ENCODE peak calls at places on chromosomes 12 and 14, in seven cellular contexts. I, L, N, D, E, S and J are unnamed samples.

GRCh38 chr12:46661161-46661845 is 164.5 kb downstream of the SLC38A4 start:
- DNase-seq in I (no peak), L (peak; percentile 95), N (no peak), D (no peak), E (peak; percentile 40), S (peak; percentile 94), J (peak; percentile 93)

GRCh38 chr12:89709994-89710872 is 1.6 kb upstream of the ATP2B1 start:
- DNase-seq in I (peak; percentile 64), L (peak; percentile 54), N (no peak), D (peak; percentile 74), E (no peak), S (no peak), J (no peak)

GRCh38 chr12:52204931-52205505 is 13.2 kb upstream of the KRT80 start:
- DNase-seq in I (no peak), L (no peak), N (no peak), D (no peak), E (no peak), S (no peak), J (no peak)

GRCh38 chr12:53057816-53058500 is 8.1 kb downstream of the TNS2 start:
- DNase-seq in I (no peak), L (no peak), N (no peak), D (no peak), E (no peak), S (no peak), J (no peak)

GRCh38 chr12:104276192-104277131 is 27.1 kb upstream of the EID3 start:
- DNase-seq in I (no peak), L (no peak), N (no peak), D (no peak), E (no peak), S (no peak), J (no peak)

GRCh38 chr14:65101631-65102440 is 481 bp downstream of the MAX start:
- DNase-seq in I (no peak), L (no peak), N (no peak), D (peak; percentile 39), E (peak; percentile 24), S (peak; percentile 32), J (peak; percentile 31)

GRCh38 chr12:50568338-50569155 is 63.8 kb downstream of the DIP2B start:
- DNase-seq in I (no peak), L (peak; percentile 39), N (no peak), D (no peak), E (no peak), S (peak; percentile 53), J (no peak)

GRCh38 chr12:132014915-132015280 is 65.2 kb downstream of the EP400 start:
- DNase-seq in I (no peak), L (no peak), N (no peak), D (no peak), E (no peak), S (no peak), J (no peak)

GRCh38 chr12:16389594-16389993 is 42.1 kb downstream of the MGST1 start:
- DNase-seq in I (no peak), L (peak; percentile 88), N (no peak), D (no peak), E (no peak), S (peak; percentile 85), J (no peak)

GRCh38 chr12:64256166-64256800 is 34.2 kb upstream of the KICS2 start:
- DNase-seq in I (no peak), L (peak; percentile 67), N (no peak), D (no peak), E (peak; percentile 44), S (peak; percentile 67), J (peak; percentile 57)

GRCh38 chr12:28222081-28222700 is 31.9 kb downstream of the CCDC91 start:
- DNase-seq in I (no peak), L (no peak), N (no peak), D (no peak), E (no peak), S (no peak), J (no peak)

GRCh38 chr12:68260153-68260552 is 6.7 kb upstream of the IL22 start:
- DNase-seq in I (no peak), L (no peak), N (no peak), D (no peak), E (no peak), S (no peak), J (no peak)

GRCh38 chr12:69397978-69398377 is 38.4 kb downstream of the YEATS4 start:
- DNase-seq in I (no peak), L (peak; percentile 62), N (no peak), D (no peak), E (no peak), S (no peak), J (no peak)

DNA sequence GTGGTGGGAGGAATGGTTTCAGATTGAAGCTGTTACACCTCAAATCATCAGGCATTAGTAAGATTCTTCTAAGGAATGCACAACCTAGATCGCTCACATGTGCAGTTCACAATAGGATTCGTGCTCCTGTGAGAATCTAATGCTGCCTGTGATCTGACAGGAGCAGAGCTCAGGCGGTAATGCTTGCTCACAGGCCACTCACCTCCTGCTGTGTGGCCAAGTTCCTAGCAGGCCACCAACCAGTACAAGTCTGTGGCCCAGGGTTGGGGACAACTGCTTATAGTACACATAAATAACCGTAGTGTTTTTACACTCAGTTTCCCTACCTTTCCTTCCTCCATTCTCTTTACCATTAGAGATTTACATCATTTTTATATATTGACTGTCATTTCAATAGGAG is 121.4 kb downstream of the SLCO1B3 start:
- DNase-seq in I (no peak), L (no peak), N (no peak), D (no peak), E (no peak), S (no peak), J (peak; percentile 11)
- H2AK5ac ChIP-seq in I (no peak overlapping the region), L (no peak overlapping the region), N (no peak overlapping the region), D (no peak overlapping the region), E (no peak overlapping the region), S (no peak overlapping the region), J (no peak overlapping the region)

GRCh38 chr12:66598081-66598480 is 80.8 kb downstream of the GRIP1 start:
- DNase-seq in I (no peak), L (no peak), N (no peak), D (no peak), E (no peak), S (no peak), J (no peak)

GRCh38 chr12:66600805-66601392 is 78.0 kb downstream of the GRIP1 start:
- DNase-seq in I (no peak), L (no peak), N (no peak), D (no peak), E (no peak), S (no peak), J (no peak)

GRCh38 chr12:66590276-66590675 is 88.6 kb downstream of the GRIP1 start:
- DNase-seq in I (no peak), L (no peak), N (no peak), D (no peak), E (no peak), S (no peak), J (no peak)

GRCh38 chr12:66594688-66595087 is 84.2 kb downstream of the GRIP1 start:
- DNase-seq in I (no peak), L (no peak), N (no peak), D (no peak), E (no peak), S (no peak), J (no peak)

DNA sequence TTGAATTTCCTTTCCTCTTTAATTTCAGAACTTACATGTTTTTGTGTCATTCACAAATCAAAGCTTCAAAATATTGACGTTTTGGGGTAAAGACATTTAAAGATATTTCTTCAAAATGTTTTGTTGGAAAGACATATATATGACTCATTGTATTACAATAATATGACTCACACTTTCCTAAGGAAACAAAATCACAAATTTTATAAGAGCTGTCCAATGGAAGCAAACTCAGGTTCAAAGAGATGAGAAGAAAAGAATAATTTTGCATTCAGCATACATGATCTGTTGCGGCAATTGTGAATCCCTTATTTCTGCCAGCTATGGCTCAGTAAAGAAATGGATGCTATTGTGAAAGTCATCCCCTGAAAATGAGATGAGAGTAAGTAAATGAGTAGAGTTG is 82.7 kb downstream of the GRIP1 start:
- DNase-seq in I (no peak), L (peak; percentile 7), N (no peak), D (no peak), E (no peak), S (no peak), J (no peak)
- H2AK5ac ChIP-seq in I (no peak overlapping the region), L (no peak overlapping the region), N (no peak overlapping the region), D (no peak overlapping the region), E (no peak overlapping the region), S (no peak overlapping the region), J (no peak overlapping the region)

GRCh38 chr14:75411194-75411552 is 16.6 kb upstream of the JDP2 start:
- DNase-seq in I (no peak), L (no peak), N (no peak), D (no peak), E (no peak), S (no peak), J (no peak)
- H2AK5ac ChIP-seq in I (no peak overlapping the region), L (no peak overlapping the region), N (peak overlapping the region; percentile 67), D (no peak overlapping the region), E (no peak overlapping the region), S (no peak overlapping the region), J (no peak overlapping the region)

GRCh38 chr12:1130164-1130563 is 139.1 kb downstream of the ERC1 start:
- DNase-seq in I (no peak), L (no peak), N (no peak), D (no peak), E (no peak), S (no peak), J (peak; percentile 26)

GRCh38 chr12:1122803-1123202 is 131.8 kb downstream of the ERC1 start:
- DNase-seq in I (peak; percentile 16), L (no peak), N (no peak), D (no peak), E (no peak), S (peak; percentile 21), J (peak; percentile 13)

GRCh38 chr12:1126089-1126488 is 135.1 kb downstream of the ERC1 start:
- DNase-seq in I (no peak), L (no peak), N (no peak), D (no peak), E (no peak), S (no peak), J (no peak)

GRCh38 chr12:1130571-1130970 is 139.5 kb downstream of the ERC1 start:
- DNase-seq in I (no peak), L (no peak), N (no peak), D (no peak), E (no peak), S (no peak), J (no peak)

GRCh38 chr12:1127021-1127420 is 136.0 kb downstream of the ERC1 start:
- DNase-seq in I (no peak), L (no peak), N (no peak), D (no peak), E (no peak), S (no peak), J (no peak)
- H2AK5ac ChIP-seq in I (no peak overlapping the region), L (no peak overlapping the region), N (no peak overlapping the region), D (no peak overlapping the region), E (no peak overlapping the region), S (no peak overlapping the region), J (no peak overlapping the region)

GRCh38 chr14:91035855-91036254 is 24.6 kb downstream of the RPS6KA5 start:
- DNase-seq in I (no peak), L (no peak), N (no peak), D (no peak), E (no peak), S (no peak), J (no peak)

GRCh38 chr14:91041450-91041849 is 19.0 kb downstream of the RPS6KA5 start:
- DNase-seq in I (no peak), L (no peak), N (no peak), D (no peak), E (no peak), S (no peak), J (no peak)

GRCh38 chr14:91040545-91040944 is 19.9 kb downstream of the RPS6KA5 start:
- DNase-seq in I (no peak), L (no peak), N (no peak), D (no peak), E (no peak), S (no peak), J (no peak)

GRCh38 chr14:91036741-91037469 is 23.5 kb downstream of the RPS6KA5 start:
- DNase-seq in I (no peak), L (no peak), N (no peak), D (no peak), E (no peak), S (no peak), J (no peak)

GRCh38 chr14:91038439-91038838 is 22.0 kb downstream of the RPS6KA5 start:
- DNase-seq in I (peak; percentile 50), L (no peak), N (no peak), D (no peak), E (no peak), S (no peak), J (no peak)
- H2AK5ac ChIP-seq in I (no peak overlapping the region), L (no peak overlapping the region), N (no peak overlapping the region), D (no peak overlapping the region), E (no peak overlapping the region), S (no peak overlapping the region), J (no peak overlapping the region)